ENCODE peak calls at places on chromosome 1, in five cellular contexts. I is trophoblast cell, W is IMR-90, S is neuronal stem cell, B is mesenchymal stem cell. L is an unnamed sample.

GRCh38 chr1:10210841-10211804 is 753 bp downstream of the KIF1B start:
- DNase-seq in I (peak; percentile 83), W (peak; percentile 91), B (peak; percentile 92), S (peak; percentile 60), L (peak; percentile 88)

GRCh38 chr1:167517535-167518330 is 596 bp downstream of the CD247 start:
- DNase-seq in B (no peak), W (no peak), I (peak; percentile 81), S (no peak), L (no peak)

GRCh38 chr1:247906504-247907047 is 11.2 kb downstream of the OR2W3 start:
- DNase-seq in S (no peak), B (peak; percentile 1), W (peak; percentile 32), I (peak; percentile 82), L (peak; percentile 64)

GRCh38 chr1:33032126-33032869 is 4.4 kb downstream of the AK2 start:
- DNase-seq in I (no peak), B (peak; percentile 53), W (peak; percentile 55), S (no peak), L (no peak)

GRCh38 chr1:24849653-24850295 is 80.3 kb downstream of the RUNX3 start:
- DNase-seq in B (peak; percentile 65), I (peak; percentile 49), W (peak; percentile 34), S (no peak), L (peak; percentile 69)

GRCh38 chr1:169207825-169208520 is 101.5 kb downstream of the ATP1B1 start:
- DNase-seq in S (no peak), B (peak; percentile 15), W (no peak), I (no peak), L (no peak)

GRCh38 chr1:85259866-85260345 is 444 bp upstream of the C1orf52 start:
- DNase-seq in S (no peak), I (no peak), W (peak; percentile 62), B (no peak), L (no peak)

GRCh38 chr1:22854688-22855565 is 117.7 kb downstream of the LACTBL1 start:
- DNase-seq in W (no peak), S (no peak), B (no peak), I (no peak), L (peak; percentile 84)

GRCh38 chr1:41436281-41437010 is 48.0 kb downstream of the EDN2 start:
- DNase-seq in S (no peak), I (peak; percentile 53), B (no peak), W (no peak), L (peak; percentile 85)

GRCh38 chr1:212244441-212244840 is 40.8 kb upstream of the PPP2R5A start:
- DNase-seq in W (no peak), S (no peak), I (no peak), B (no peak), L (no peak)

DNA sequence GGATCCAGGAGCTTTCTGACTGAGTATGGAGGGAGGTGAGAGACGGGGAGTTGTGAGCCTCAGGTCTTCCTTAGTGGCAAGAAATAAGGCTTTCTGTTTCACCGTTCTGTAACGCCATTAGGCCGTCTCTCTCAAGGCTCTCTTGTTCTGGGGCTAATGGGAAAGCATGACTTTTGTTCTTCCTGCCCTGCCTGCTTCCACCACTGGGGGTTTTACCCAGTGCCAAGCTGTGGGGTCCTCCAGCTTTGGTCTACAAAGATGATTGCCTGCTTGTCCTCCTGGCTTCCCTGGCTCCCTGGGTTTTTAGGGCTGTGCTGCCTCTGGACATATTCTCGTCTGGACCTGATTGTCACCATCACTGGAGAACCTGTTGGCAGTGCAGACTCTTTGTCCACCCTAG is 74.8 kb upstream of the TINAGL1 start:
- DNase-seq in S (no peak), I (no peak), B (no peak), W (no peak), L (peak; percentile 51)
- H3K4ac ChIP-seq in S (no peak overlapping the region), I (no peak overlapping the region), B (no peak overlapping the region), W (no peak overlapping the region), L (no peak overlapping the region)

DNA sequence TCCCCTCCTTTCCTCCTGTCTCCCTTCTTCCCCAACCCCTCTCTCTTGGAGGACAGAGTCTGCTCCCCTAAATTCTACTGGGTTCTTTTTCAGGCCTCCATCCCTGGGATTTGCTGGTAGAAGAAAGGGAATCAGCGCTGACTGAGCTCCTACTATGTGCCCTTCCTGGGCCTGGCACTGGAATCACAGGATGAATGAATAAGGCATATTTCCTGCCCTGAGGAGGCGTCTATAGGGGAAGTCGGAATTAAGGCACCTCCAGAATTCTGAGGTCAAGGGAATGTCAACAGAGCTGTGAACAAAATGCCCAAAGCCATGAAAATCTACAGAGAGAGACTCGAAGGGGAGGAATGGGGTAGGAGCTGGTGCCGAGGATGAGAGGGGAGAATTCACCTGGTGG is 17.4 kb upstream of the BTG2 start:
- DNase-seq in I (no peak), W (no peak), B (no peak), S (no peak), L (no peak)
- H3K4me3 ChIP-seq in I (no peak overlapping the region), W (no peak overlapping the region), B (no peak overlapping the region), S (no peak overlapping the region), L (no peak overlapping the region)

GRCh38 chr1:58948671-58949070 is 164.8 kb upstream of the JUN start:
- DNase-seq in B (no peak), I (no peak), S (no peak), W (no peak), L (no peak)
- H3K23ac ChIP-seq in B (no peak overlapping the region), I (no peak overlapping the region), S (no peak overlapping the region), W (no peak overlapping the region), L (no peak overlapping the region)

DNA sequence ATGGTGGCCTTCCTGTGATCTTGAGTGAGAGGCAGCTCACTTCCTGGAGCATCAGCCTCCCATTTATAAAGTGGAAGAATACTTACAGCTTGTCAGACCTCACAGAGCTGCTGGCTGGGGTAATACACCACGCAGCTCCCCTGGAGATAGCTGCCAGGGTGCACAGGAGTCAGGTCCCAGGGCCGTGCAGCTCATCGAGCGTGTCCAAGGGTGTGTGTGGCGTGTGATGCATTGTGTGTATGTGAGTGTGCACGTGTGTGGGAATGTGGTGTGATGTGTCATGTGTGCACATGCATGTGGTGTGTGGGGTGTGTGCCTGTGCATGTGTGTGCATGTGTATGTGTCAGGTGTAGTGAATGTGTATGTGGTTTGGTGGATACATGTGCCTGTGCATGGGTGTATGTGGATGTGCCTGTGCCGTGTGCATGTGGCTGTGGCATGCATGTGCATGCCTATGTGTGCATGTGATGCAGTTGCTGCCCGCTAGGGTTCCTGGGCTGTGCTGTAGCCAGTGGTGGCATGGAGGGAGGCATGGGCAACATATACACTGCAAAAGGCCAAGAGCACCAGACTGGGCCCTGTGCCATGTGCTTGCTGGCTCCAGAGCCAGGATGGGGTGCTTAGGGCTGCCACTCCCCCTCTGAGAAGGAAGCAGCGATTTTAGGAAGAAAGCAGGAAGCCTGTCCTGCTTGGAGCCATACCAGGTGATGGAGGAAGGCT is 24.6 kb downstream of the WNT3A start:
- DNase-seq in S (no peak), B (no peak), I (no peak), W (no peak), L (no peak)
- H3K4ac ChIP-seq in S (peak overlapping the region; percentile 58), B (no peak overlapping the region), I (no peak overlapping the region), W (no peak overlapping the region), L (no peak overlapping the region)